ENCODE peak calls at places on chromosome 5, in five cellular contexts. One of them, this sample, is unnamed.

GRCh38 chr5:169602535-169602934 is 19.0 kb downstream of the SPDL1 start:
- DNase-seq in EH: peak
- DNase-seq in NCI-H1417: no peak
- DNase-seq in astrocyte: peak
- DNase-seq in heart right ventricle: no peak
- DNase-seq in this sample: peak

GRCh38 chr5:32233696-32234447 is 59.8 kb upstream of the GOLPH3 start:
- DNase-seq in NCI-H1417: no peak
- DNase-seq in heart right ventricle: no peak
- DNase-seq in astrocyte: peak
- DNase-seq in EH: peak
- DNase-seq in this sample: peak

GRCh38 chr5:139443766-139444473 is 4.6 kb upstream of the DNAJC18 start:
- DNase-seq in heart right ventricle: no peak
- DNase-seq in astrocyte: peak
- DNase-seq in NCI-H1417: no peak
- DNase-seq in EH: peak
- DNase-seq in this sample: peak

GRCh38 chr5:83721878-83722779 is 1.5 kb upstream of the HAPLN1 start:
- DNase-seq in astrocyte: peak
- DNase-seq in NCI-H1417: peak
- DNase-seq in EH: peak
- DNase-seq in heart right ventricle: peak
- DNase-seq in this sample: peak

GRCh38 chr5:95892784-95893354 is 68.8 kb downstream of the ELL2 start:
- DNase-seq in heart right ventricle: no peak
- DNase-seq in NCI-H1417: no peak
- DNase-seq in EH: peak
- DNase-seq in astrocyte: no peak
- DNase-seq in this sample: peak

GRCh38 chr5:113274836-113275414 is 159.9 kb downstream of the TSSK1B start:
- DNase-seq in EH: no peak
- DNase-seq in astrocyte: no peak
- DNase-seq in heart right ventricle: peak
- DNase-seq in NCI-H1417: no peak
- DNase-seq in this sample: no peak

GRCh38 chr5:56328753-56329560 is 95.8 kb upstream of the ANKRD55 start:
- DNase-seq in astrocyte: peak
- DNase-seq in EH: peak
- DNase-seq in heart right ventricle: no peak
- DNase-seq in NCI-H1417: no peak
- DNase-seq in this sample: peak

GRCh38 chr5:178899289-178899688 is 3.6 kb downstream of the ZFP2 start:
- DNase-seq in NCI-H1417: no peak
- DNase-seq in heart right ventricle: no peak
- DNase-seq in astrocyte: no peak
- DNase-seq in EH: no peak
- DNase-seq in this sample: no peak

GRCh38 chr5:32029291-32029690 is 144.8 kb downstream of the GOLPH3 start:
- DNase-seq in EH: peak
- DNase-seq in heart right ventricle: no peak
- DNase-seq in NCI-H1417: no peak
- DNase-seq in astrocyte: peak
- DNase-seq in this sample: no peak

GRCh38 chr5:180353226-180353962 is at the start of gene GFPT2:
- DNase-seq in astrocyte: peak
- DNase-seq in NCI-H1417: peak
- DNase-seq in EH: peak
- DNase-seq in heart right ventricle: peak
- DNase-seq in this sample: peak

GRCh38 chr5:131279209-131279608 is 15.4 kb downstream of the CDC42SE2 start:
- DNase-seq in NCI-H1417: no peak
- DNase-seq in EH: no peak
- DNase-seq in astrocyte: no peak
- DNase-seq in heart right ventricle: no peak
- DNase-seq in this sample: no peak

GRCh38 chr5:55899344-55899743 is 48.2 kb downstream of the IL31RA start:
- DNase-seq in heart right ventricle: no peak
- DNase-seq in astrocyte: peak
- DNase-seq in EH: peak
- DNase-seq in NCI-H1417: no peak
- DNase-seq in this sample: peak

GRCh38 chr5:163809480-163809879 is 304.1 kb downstream of the MAT2B start:
- DNase-seq in heart right ventricle: no peak
- DNase-seq in NCI-H1417: peak
- DNase-seq in EH: no peak
- DNase-seq in astrocyte: no peak
- DNase-seq in this sample: peak

GRCh38 chr5:91126448-91126847 is 256.7 kb downstream of the ARRDC3 start:
- DNase-seq in EH: peak
- DNase-seq in heart right ventricle: no peak
- DNase-seq in NCI-H1417: no peak
- DNase-seq in astrocyte: peak
- DNase-seq in this sample: peak

GRCh38 chr5:154740957-154741356 is 14.2 kb upstream of the LARP1 start:
- DNase-seq in astrocyte: peak
- DNase-seq in heart right ventricle: no peak
- DNase-seq in EH: peak
- DNase-seq in NCI-H1417: no peak
- DNase-seq in this sample: peak

GRCh38 chr5:83632874-83633273 is 87.8 kb downstream of the HAPLN1 start:
- DNase-seq in EH: peak
- DNase-seq in astrocyte: peak
- DNase-seq in NCI-H1417: no peak
- DNase-seq in heart right ventricle: no peak
- DNase-seq in this sample: peak

GRCh38 chr5:157965989-157966388 is 107.0 kb upstream of the CLINT1 start:
- DNase-seq in heart right ventricle: no peak
- DNase-seq in astrocyte: no peak
- DNase-seq in NCI-H1417: no peak
- DNase-seq in EH: no peak
- DNase-seq in this sample: no peak

GRCh38 chr5:102801375-102801774 is 46.3 kb downstream of the PAM start:
- DNase-seq in EH: no peak
- DNase-seq in heart right ventricle: no peak
- DNase-seq in astrocyte: no peak
- DNase-seq in NCI-H1417: no peak
- DNase-seq in this sample: peak

GRCh38 chr5:90047113-90047512 is 362.4 kb downstream of the CETN3 start:
- DNase-seq in EH: no peak
- DNase-seq in NCI-H1417: no peak
- DNase-seq in heart right ventricle: no peak
- DNase-seq in astrocyte: no peak
- DNase-seq in this sample: no peak

GRCh38 chr5:14332746-14333145 is 189.6 kb downstream of the TRIO start:
- DNase-seq in NCI-H1417: no peak
- DNase-seq in astrocyte: no peak
- DNase-seq in heart right ventricle: no peak
- DNase-seq in EH: no peak
- DNase-seq in this sample: no peak

GRCh38 chr5:17132444-17133083 is 84.9 kb upstream of the BASP1 start:
- DNase-seq in EH: peak
- DNase-seq in NCI-H1417: peak
- DNase-seq in heart right ventricle: no peak
- DNase-seq in astrocyte: no peak
- DNase-seq in this sample: peak

GRCh38 chr5:113268232-113268631 is 166.6 kb downstream of the TSSK1B start:
- DNase-seq in heart right ventricle: no peak
- DNase-seq in EH: no peak
- DNase-seq in NCI-H1417: no peak
- DNase-seq in astrocyte: no peak
- DNase-seq in this sample: no peak

This sample was measured in fibroblast of lung.